ENCODE peak calls at places on chromosomes 2 and 18, in five cellular contexts. C is suprapubic skin, M is ovary, J is DND-41, Y is Karpas-422. B is an unnamed sample. For H3K4me1, the result is how much of the 10 kb centered on the place peaks cover.

GRCh38 chr2:185208261-185208660 is 530.3 kb upstream of the FSIP2 start:
- DNase-seq in C (no peak), M (no peak), J (no peak), Y (peak), B (no peak)

GRCh38 chr18:38586327-38586726 is 1020.7 kb upstream of the CELF4 start:
- DNase-seq in C (no peak), M (no peak), J (no peak), Y (no peak), B (no peak)

GRCh38 chr2:110106642-110107041 is 9.0 kb downstream of the MALL start:
- DNase-seq in C (no peak), M (no peak), J (no peak), Y (no peak), B (peak)

GRCh38 chr2:60047347-60047746 is 506.1 kb downstream of the BCL11A start:
- DNase-seq in C (no peak), M (no peak), J (no peak), Y (no peak), B (no peak)

GRCh38 chr2:203797363-203798111 is 70.0 kb upstream of the CTLA4 start:
- DNase-seq in C (no peak), M (no peak), J (no peak), Y (no peak), B (no peak)

GRCh38 chr2:181540421-181540820 is 83.2 kb downstream of the ITGA4 start:
- DNase-seq in C (no peak), M (no peak), J (no peak), Y (no peak), B (no peak)

GRCh38 chr2:3254438-3254941 is 123.1 kb downstream of the EIPR1 start:
- DNase-seq in C (no peak), M (no peak), J (no peak), Y (peak), B (no peak)

GRCh38 chr2:204680576-204680975 is 135.3 kb downstream of the PARD3B start:
- DNase-seq in C (no peak), M (no peak), J (no peak), Y (no peak), B (no peak)

GRCh38 chr2:163877316-163877715 is 141.5 kb upstream of the FIGN start:
- DNase-seq in C (no peak), M (no peak), J (no peak), Y (no peak), B (no peak)

GRCh38 chr2:29518988-29519925 is 402.1 kb downstream of the ALK start:
- DNase-seq in C (no peak), M (no peak), J (no peak), Y (no peak), B (no peak)

GRCh38 chr2:118881490-118882129 is 34.2 kb upstream of the EN1 start:
- DNase-seq in C (no peak), M (no peak), J (peak), Y (peak), B (peak)

GRCh38 chr2:17539993-17540812 is at the start of gene VSNL1:
- DNase-seq in C (peak), M (peak), J (no peak), Y (no peak), B (peak)

GRCh38 chr2:72037322-72037721 is 110.3 kb downstream of the CYP26B1 start:
- DNase-seq in C (no peak), M (no peak), J (no peak), Y (no peak), B (no peak)

GRCh38 chr2:203683932-203684556 is 22.4 kb upstream of the CD28 start:
- DNase-seq in C (no peak), M (no peak), J (no peak), Y (peak), B (no peak)

GRCh38 chr18:47586418-47586817 is 335.0 kb upstream of the SKOR2 start:
- DNase-seq in C (no peak), M (no peak), J (no peak), Y (no peak), B (no peak)

GRCh38 chr2:203225423-203226039 is 13.3 kb upstream of the CYP20A1 start:
- DNase-seq in C (no peak), M (no peak), J (peak), Y (peak), B (no peak)

GRCh38 chr2:240212425-240213225 is 72.2 kb upstream of the OTOS start:
- DNase-seq in C (peak), M (no peak), J (no peak), Y (no peak), B (no peak)

GRCh38 chr18:10588975-10589374 is 63.1 kb downstream of the NAPG start:
- DNase-seq in C (no peak), M (no peak), J (no peak), Y (no peak), B (no peak)

GRCh38 chr2:27376151-27376865 is 4.2 kb downstream of the ZNF513 start:
- DNase-seq in C (no peak), M (no peak), J (no peak), Y (no peak), B (no peak)

GRCh38 chr2:226477221-226478120 is 322.1 kb downstream of the IRS1 start:
- DNase-seq in C (no peak), M (peak), J (no peak), Y (no peak), B (peak)

GRCh38 chr2:24552836-24553235 is 61.8 kb downstream of the NCOA1 start:
- DNase-seq in C (no peak), M (no peak), J (no peak), Y (no peak), B (no peak)

DNA sequence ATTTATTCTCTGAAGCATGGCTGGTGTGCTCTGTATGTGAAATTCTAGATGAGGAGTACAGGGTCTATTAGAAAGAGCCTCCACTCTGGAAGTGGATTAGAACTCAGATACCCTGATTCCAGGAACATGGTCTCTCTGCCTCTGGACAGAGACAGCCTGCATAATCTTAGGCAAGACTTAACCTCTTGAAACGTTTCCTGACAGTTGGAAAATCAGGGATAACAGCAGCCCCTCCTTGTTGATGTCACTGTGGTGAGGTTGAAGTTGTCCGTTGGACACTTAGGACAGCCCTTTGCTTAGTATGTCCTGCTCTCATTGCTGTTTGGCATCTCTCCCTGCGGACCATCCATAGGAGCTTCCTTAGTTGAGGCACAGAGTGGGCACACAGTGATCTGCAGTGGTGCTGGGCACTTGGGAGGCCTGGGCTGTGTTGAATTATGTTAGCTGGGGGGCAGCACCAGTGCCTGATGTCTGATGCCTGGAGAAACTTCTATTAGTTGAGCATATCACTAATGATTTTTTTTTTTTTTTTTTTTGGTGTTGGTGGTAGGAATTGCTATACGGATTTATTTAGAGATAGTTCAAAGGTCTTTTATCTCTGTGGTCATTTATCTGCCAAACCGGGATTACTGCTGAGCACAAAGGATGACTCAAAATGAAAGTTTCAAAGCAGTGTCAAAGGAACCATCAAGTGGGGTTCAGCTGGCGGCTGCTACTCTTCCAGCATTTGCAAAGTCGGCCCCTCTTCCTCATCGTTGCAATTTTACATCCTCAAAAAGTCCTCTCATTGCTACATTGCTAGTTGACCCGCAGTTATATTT is 28.8 kb downstream of the SETBP1 start:
- DNase-seq in C (no peak), M (no peak), J (no peak), Y (no peak), B (no peak)
- H3K4me1 ChIP-seq in C (under half), M (under half), J (under half), Y (under half), B (under half)

GRCh38 chr2:96878171-96878570 is 8.3 kb upstream of the SEMA4C start:
- DNase-seq in C (no peak), M (no peak), J (no peak), Y (no peak), B (no peak)
- H3K4me1 ChIP-seq in C (half or more), M (under half), J (under half), Y (under half), B (under half)

DNA sequence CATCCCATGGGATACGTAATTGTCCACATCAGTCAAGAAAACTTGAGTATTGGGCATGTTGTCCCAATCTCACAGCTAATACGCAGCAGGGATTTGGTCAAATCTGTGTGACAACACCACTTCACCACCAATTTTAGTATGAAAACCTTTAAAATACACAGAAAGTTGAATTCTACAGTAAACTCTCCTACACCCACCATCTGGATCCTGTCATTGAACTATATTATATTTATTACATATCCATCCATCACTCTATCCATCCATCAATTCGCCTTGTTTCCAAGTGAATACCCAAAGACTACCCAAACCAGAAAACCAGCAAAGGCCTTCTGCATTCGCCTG is 846 bp upstream of the FKBP7 start:
- DNase-seq in C (no peak), M (no peak), J (no peak), Y (no peak), B (no peak)
- H3K4me1 ChIP-seq in C (under half), M (under half), J (half or more), Y (under half), B (under half)

GRCh38 chr18:53556450-53556849 is 668.0 kb downstream of the MBD2 start:
- DNase-seq in C (no peak), M (no peak), J (no peak), Y (no peak), B (no peak)

DNA sequence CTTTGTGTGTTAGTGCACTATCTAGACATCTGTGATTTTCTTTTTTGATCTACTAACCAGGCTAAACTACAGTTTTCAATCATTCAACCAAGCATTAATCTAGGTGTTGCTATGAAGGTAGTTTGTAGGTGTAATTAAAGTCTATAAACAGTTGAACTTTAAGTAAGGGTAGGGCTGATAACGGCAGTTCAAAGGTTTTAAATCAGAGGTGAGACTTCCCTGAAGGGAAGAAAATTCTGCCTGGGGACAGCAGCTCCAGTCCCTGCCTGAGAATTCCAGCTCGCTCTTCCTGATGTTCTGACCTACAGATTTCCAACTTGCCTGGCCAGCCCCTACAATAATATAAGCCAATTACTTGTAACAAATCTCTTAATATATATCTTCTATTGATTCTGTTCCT is 663.9 kb downstream of the MBD2 start:
- DNase-seq in C (no peak), M (no peak), J (no peak), Y (no peak), B (no peak)
- H3K4me1 ChIP-seq in C (under half), M (under half), J (under half), Y (under half), B (under half)

GRCh38 chr2:20217041-20217970 is 7.6 kb downstream of the SDC1 start:
- DNase-seq in C (peak), M (no peak), J (no peak), Y (no peak), B (peak)

GRCh38 chr2:20216130-20217025 is 8.6 kb downstream of the SDC1 start:
- DNase-seq in C (peak), M (no peak), J (no peak), Y (no peak), B (no peak)

GRCh38 chr2:20214566-20215182 is 10.3 kb downstream of the SDC1 start:
- DNase-seq in C (no peak), M (no peak), J (no peak), Y (no peak), B (no peak)

GRCh38 chr2:20213651-20214565 is 11.0 kb downstream of the SDC1 start:
- DNase-seq in C (no peak), M (no peak), J (no peak), Y (no peak), B (peak)

DNA sequence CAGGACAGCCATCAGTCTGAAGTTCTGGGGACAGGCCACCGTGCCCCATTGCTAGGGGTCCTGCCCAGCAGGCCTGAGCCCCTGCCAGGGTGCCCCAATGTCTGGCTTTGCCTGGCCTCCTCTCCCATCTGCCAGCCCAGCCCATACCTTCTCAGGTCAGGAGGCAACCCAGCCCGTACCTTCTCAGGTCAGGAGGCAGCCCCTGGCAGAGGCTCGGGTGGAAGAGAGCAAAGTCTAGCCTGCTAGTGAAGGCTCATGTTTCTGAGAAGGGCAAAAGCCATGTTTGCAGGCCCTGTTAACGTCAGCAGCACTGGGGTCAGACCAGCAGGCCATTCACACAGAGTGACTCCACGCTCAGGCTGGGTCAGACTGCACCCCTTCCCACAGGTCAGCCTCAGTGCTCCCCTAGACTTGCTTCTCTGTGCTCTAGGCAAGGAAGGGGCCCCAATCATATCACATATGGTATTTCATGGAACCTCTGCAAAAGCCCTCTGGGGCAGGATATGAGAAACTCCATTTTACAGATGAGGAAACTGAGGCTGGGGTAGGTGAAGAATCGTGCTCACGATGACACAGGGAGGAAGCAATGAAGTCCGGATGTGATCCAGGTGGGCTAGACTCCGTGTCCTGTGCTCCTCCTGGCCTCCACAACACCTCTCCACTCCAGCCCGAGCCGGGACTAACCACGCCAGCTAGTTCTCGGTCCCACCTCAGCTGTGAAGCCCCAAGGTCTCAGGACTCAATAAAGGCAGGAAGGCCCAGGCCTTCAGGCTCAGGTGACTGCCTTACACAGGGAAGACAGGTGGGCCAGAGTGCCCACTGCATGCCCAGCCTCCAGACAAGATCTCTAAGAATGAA is 9.5 kb downstream of the SDC1 start:
- DNase-seq in C (peak), M (no peak), J (no peak), Y (no peak), B (no peak)
- H3K4me1 ChIP-seq in C (half or more), M (under half), J (under half), Y (half or more), B (under half)

GRCh38 chr2:102765061-102765460 is 3.2 kb downstream of the TMEM182 start:
- DNase-seq in C (no peak), M (no peak), J (no peak), Y (no peak), B (no peak)

GRCh38 chr2:102758433-102758832 is 3.4 kb upstream of the TMEM182 start:
- DNase-seq in C (no peak), M (no peak), J (no peak), Y (no peak), B (no peak)

GRCh38 chr2:102764083-102764482 is 2.3 kb downstream of the TMEM182 start:
- DNase-seq in C (no peak), M (no peak), J (no peak), Y (no peak), B (no peak)

GRCh38 chr2:102761763-102762162 is at the start of gene TMEM182:
- DNase-seq in C (no peak), M (no peak), J (no peak), Y (no peak), B (no peak)
- H3K4me1 ChIP-seq in C (under half), M (under half), J (under half), Y (under half), B (under half)

GRCh38 chr2:121635371-121635770 is 13.9 kb downstream of the CLASP1 start:
- DNase-seq in C (no peak), M (no peak), J (no peak), Y (no peak), B (no peak)

GRCh38 chr2:121638333-121638732 is 10.9 kb downstream of the CLASP1 start:
- DNase-seq in C (no peak), M (no peak), J (no peak), Y (no peak), B (no peak)

GRCh38 chr2:121643877-121644276 is 5.4 kb downstream of the CLASP1 start:
- DNase-seq in C (no peak), M (no peak), J (no peak), Y (no peak), B (no peak)

GRCh38 chr2:121644715-121645114 is 4.5 kb downstream of the CLASP1 start:
- DNase-seq in C (no peak), M (no peak), J (no peak), Y (no peak), B (no peak)

GRCh38 chr2:121640380-121641326 is 8.6 kb downstream of the CLASP1 start:
- DNase-seq in C (no peak), M (no peak), J (no peak), Y (no peak), B (no peak)
- H3K4me1 ChIP-seq in C (under half), M (under half), J (under half), Y (under half), B (under half)

DNA sequence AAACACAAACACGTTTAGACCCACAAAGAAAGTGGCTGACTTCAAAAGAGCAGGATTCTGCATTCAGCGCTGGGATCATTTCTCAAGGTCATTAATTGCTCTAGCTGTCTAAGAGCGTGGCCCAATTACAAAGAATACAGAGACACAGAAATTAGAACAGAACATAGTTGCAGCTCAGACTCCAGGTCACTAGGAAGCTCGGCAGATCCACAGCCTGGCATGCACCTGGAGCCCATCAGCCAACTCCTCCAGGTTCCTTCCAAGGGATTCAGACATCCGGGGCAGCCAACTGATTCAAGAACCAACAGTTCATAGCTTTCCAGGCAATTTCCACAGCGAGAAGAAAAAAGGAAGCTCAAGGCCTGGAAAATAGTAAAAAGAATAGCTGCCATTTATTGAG is 102.2 kb upstream of the ID2 start:
- DNase-seq in C (no peak), M (no peak), J (no peak), Y (no peak), B (no peak)
- H3K4me1 ChIP-seq in C (under half), M (under half), J (under half), Y (half or more), B (under half)

B was measured in prostate gland.